ENCODE peak calls at places on chromosomes 16 and 17, in eight cellular contexts. V, C, H, P, I, L, D and N are unnamed samples.

GRCh38 chr17:1229354-1229890 is 40.8 kb upstream of the BHLHA9 start:
- DNase-seq in V (peak), C (peak), H (no peak), P (peak), I (peak), L (peak), D (peak), N (no peak)

GRCh38 chr16:825298-826061 is 24.9 kb upstream of the GNG13 start:
- DNase-seq in V (no peak), C (no peak), H (no peak), P (no peak), I (no peak), L (peak), D (no peak), N (no peak)

GRCh38 chr16:72939247-72939646 is 108.7 kb downstream of the ZFHX3 start:
- DNase-seq in V (peak), C (no peak), H (no peak), P (peak), I (no peak), L (peak), D (no peak), N (no peak)

GRCh38 chr17:12545877-12546513 is 119.7 kb upstream of the MYOCD start:
- DNase-seq in V (no peak), C (peak), H (no peak), P (peak), I (no peak), L (peak), D (peak), N (peak)

GRCh38 chr17:17738901-17739300 is 57.6 kb downstream of the RAI1 start:
- DNase-seq in V (no peak), C (no peak), H (no peak), P (no peak), I (no peak), L (no peak), D (no peak), N (no peak)

GRCh38 chr17:20896153-20896649 is 146.6 kb downstream of the USP22 start:
- DNase-seq in V (no peak), C (peak), H (no peak), P (no peak), I (no peak), L (peak), D (no peak), N (peak)

GRCh38 chr17:16814439-16814838 is 124.4 kb downstream of the CCDC144A start:
- DNase-seq in V (no peak), C (no peak), H (no peak), P (no peak), I (no peak), L (no peak), D (no peak), N (no peak)

GRCh38 chr16:89633064-89633631 is 19.7 kb downstream of the DPEP1 start:
- DNase-seq in V (no peak), C (no peak), H (no peak), P (no peak), I (no peak), L (peak), D (no peak), N (peak)

GRCh38 chr17:49108318-49108717 is 24.3 kb upstream of the B4GALNT2 start:
- DNase-seq in V (no peak), C (no peak), H (no peak), P (no peak), I (no peak), L (peak), D (no peak), N (peak)

GRCh38 chr17:32958418-32958817 is 30.5 kb downstream of the TMEM98 start:
- DNase-seq in V (no peak), C (no peak), H (no peak), P (no peak), I (no peak), L (no peak), D (no peak), N (no peak)

GRCh38 chr16:1657841-1658240 is 20.2 kb upstream of the JPT2 start:
- DNase-seq in V (no peak), C (no peak), H (no peak), P (no peak), I (no peak), L (no peak), D (no peak), N (no peak)

GRCh38 chr16:20735504-20735903 is 6.1 kb downstream of the THUMPD1 start:
- DNase-seq in V (no peak), C (no peak), H (no peak), P (no peak), I (no peak), L (peak), D (no peak), N (no peak)

GRCh38 chr17:7295230-7296180 is 1.1 kb upstream of the YBX2 start:
- DNase-seq in V (no peak), C (no peak), H (no peak), P (peak), I (no peak), L (no peak), D (no peak), N (no peak)

GRCh38 chr17:78585231-78585630 is 8.0 kb upstream of the DNAH17 start:
- DNase-seq in V (no peak), C (no peak), H (peak), P (no peak), I (no peak), L (no peak), D (no peak), N (no peak)

GRCh38 chr16:84730406-84731106 is 30.8 kb downstream of the USP10 start:
- DNase-seq in V (peak), C (peak), H (no peak), P (peak), I (peak), L (peak), D (no peak), N (peak)